ENCODE peak calls at places on chromosomes 4 and X, in six cellular contexts. One of them, this sample, is unnamed.

GRCh38 chrX:53265771-53266170 is 15.6 kb downstream of the IQSEC2 start:
- DNase-seq in GM12878: no peak
- DNase-seq in A549: no peak
- DNase-seq in HCT116: no peak
- DNase-seq in SK-N-SH: no peak
- DNase-seq in K562: no peak
- DNase-seq in this sample: no peak

GRCh38 chr4:133390198-133390855 is 241.2 kb downstream of the PCDH10 start:
- DNase-seq in SK-N-SH: no peak
- DNase-seq in A549: no peak
- DNase-seq in K562: no peak
- DNase-seq in HCT116: no peak
- DNase-seq in GM12878: no peak
- DNase-seq in this sample: no peak

GRCh38 chr4:88672987-88673386 is 24.6 kb downstream of the NAP1L5 start:
- DNase-seq in SK-N-SH: peak
- DNase-seq in A549: peak
- DNase-seq in GM12878: no peak
- DNase-seq in HCT116: no peak
- DNase-seq in K562: peak
- DNase-seq in this sample: no peak

GRCh38 chr4:89829470-89830138 is 7.4 kb downstream of the SNCA start:
- DNase-seq in HCT116: no peak
- DNase-seq in GM12878: peak
- DNase-seq in K562: no peak
- DNase-seq in SK-N-SH: no peak
- DNase-seq in A549: no peak
- DNase-seq in this sample: no peak

GRCh38 chr4:169523796-169524195 is 88.6 kb downstream of the NEK1 start:
- DNase-seq in GM12878: no peak
- DNase-seq in A549: no peak
- DNase-seq in SK-N-SH: no peak
- DNase-seq in K562: no peak
- DNase-seq in HCT116: no peak
- DNase-seq in this sample: no peak

GRCh38 chrX:55342533-55343501 is 78.1 kb upstream of the PAGE3 start:
- DNase-seq in K562: peak
- DNase-seq in A549: peak
- DNase-seq in SK-N-SH: peak
- DNase-seq in HCT116: no peak
- DNase-seq in GM12878: peak
- DNase-seq in this sample: peak

GRCh38 chr4:121072080-121072835 is at the start of gene NDNF:
- DNase-seq in HCT116: no peak
- DNase-seq in GM12878: no peak
- DNase-seq in SK-N-SH: peak
- DNase-seq in A549: no peak
- DNase-seq in K562: no peak
- DNase-seq in this sample: no peak

GRCh38 chrX:68440940-68441339 is 7.6 kb upstream of the OPHN1 start:
- DNase-seq in SK-N-SH: peak
- DNase-seq in A549: peak
- DNase-seq in HCT116: no peak
- DNase-seq in K562: peak
- DNase-seq in GM12878: no peak
- DNase-seq in this sample: no peak

GRCh38 chr4:55903577-55903976 is 45.2 kb upstream of the CEP135 start:
- DNase-seq in K562: no peak
- DNase-seq in GM12878: no peak
- DNase-seq in HCT116: no peak
- DNase-seq in A549: no peak
- DNase-seq in SK-N-SH: peak
- DNase-seq in this sample: no peak

GRCh38 chr4:41196633-41197332 is 17.6 kb downstream of the APBB2 start:
- DNase-seq in GM12878: no peak
- DNase-seq in K562: no peak
- DNase-seq in HCT116: no peak
- DNase-seq in A549: no peak
- DNase-seq in SK-N-SH: no peak
- DNase-seq in this sample: no peak

GRCh38 chrX:5857232-5857631 is 371.4 kb downstream of the NLGN4X start:
- DNase-seq in A549: no peak
- DNase-seq in K562: no peak
- DNase-seq in HCT116: no peak
- DNase-seq in SK-N-SH: no peak
- DNase-seq in GM12878: no peak
- DNase-seq in this sample: no peak

GRCh38 chr4:117467404-117467803 is 382.0 kb upstream of the TRAM1L1 start:
- DNase-seq in A549: no peak
- DNase-seq in HCT116: no peak
- DNase-seq in SK-N-SH: no peak
- DNase-seq in GM12878: no peak
- DNase-seq in K562: no peak
- DNase-seq in this sample: no peak

GRCh38 chrX:122187065-122187464 is 997.0 kb upstream of the GRIA3 start:
- DNase-seq in SK-N-SH: no peak
- DNase-seq in K562: no peak
- DNase-seq in HCT116: no peak
- DNase-seq in GM12878: no peak
- DNase-seq in A549: no peak
- DNase-seq in this sample: no peak

GRCh38 chrX:40007136-40007535 is 90.6 kb downstream of the BCOR start:
- DNase-seq in HCT116: no peak
- DNase-seq in GM12878: no peak
- DNase-seq in K562: no peak
- DNase-seq in SK-N-SH: no peak
- DNase-seq in A549: no peak
- DNase-seq in this sample: no peak

GRCh38 chrX:119870626-119871131 is 854 bp downstream of the RNF113A start:
- DNase-seq in K562: peak
- DNase-seq in A549: no peak
- DNase-seq in SK-N-SH: peak
- DNase-seq in GM12878: no peak
- DNase-seq in HCT116: no peak
- DNase-seq in this sample: no peak

GRCh38 chrX:31555506-31555905 is 483.7 kb upstream of the FTHL17 start:
- DNase-seq in HCT116: no peak
- DNase-seq in K562: peak
- DNase-seq in GM12878: no peak
- DNase-seq in SK-N-SH: no peak
- DNase-seq in A549: no peak
- DNase-seq in this sample: no peak

GRCh38 chr4:121791481-121791880 is 9.6 kb upstream of the EXOSC9 start:
- DNase-seq in HCT116: no peak
- DNase-seq in K562: no peak
- DNase-seq in SK-N-SH: no peak
- DNase-seq in GM12878: no peak
- DNase-seq in A549: no peak
- DNase-seq in this sample: no peak

GRCh38 chrX:19792412-19792811 is 95.0 kb downstream of the SH3KBP1 start:
- DNase-seq in GM12878: no peak
- DNase-seq in A549: no peak
- DNase-seq in SK-N-SH: no peak
- DNase-seq in K562: no peak
- DNase-seq in HCT116: no peak
- DNase-seq in this sample: no peak

GRCh38 chr4:180695851-180696250 is 1547.4 kb upstream of the TENM3 start:
- DNase-seq in K562: no peak
- DNase-seq in SK-N-SH: no peak
- DNase-seq in A549: no peak
- DNase-seq in GM12878: no peak
- DNase-seq in HCT116: no peak
- DNase-seq in this sample: no peak

GRCh38 chr4:140042634-140043033 is 111.3 kb downstream of the MAML3 start:
- DNase-seq in HCT116: no peak
- DNase-seq in SK-N-SH: no peak
- DNase-seq in K562: no peak
- DNase-seq in A549: no peak
- DNase-seq in GM12878: no peak
- DNase-seq in this sample: no peak

GRCh38 chrX:153441296-153441695 is 4.6 kb downstream of the TREX2 start:
- DNase-seq in K562: no peak
- DNase-seq in A549: no peak
- DNase-seq in SK-N-SH: no peak
- DNase-seq in GM12878: no peak
- DNase-seq in HCT116: no peak
- DNase-seq in this sample: no peak

GRCh38 chr4:8427761-8428287 is 12.7 kb downstream of the ACOX3 start:
- DNase-seq in HCT116: no peak
- DNase-seq in SK-N-SH: peak
- DNase-seq in GM12878: no peak
- DNase-seq in A549: no peak
- DNase-seq in K562: peak
- DNase-seq in this sample: no peak

GRCh38 chrX:15755091-15755490 is 17.0 kb downstream of the CA5B start:
- DNase-seq in K562: no peak
- DNase-seq in A549: no peak
- DNase-seq in HCT116: no peak
- DNase-seq in GM12878: no peak
- DNase-seq in SK-N-SH: peak
- DNase-seq in this sample: no peak

GRCh38 chrX:8916697-8917096 is 115.5 kb upstream of the FAM9A start:
- DNase-seq in K562: no peak
- DNase-seq in A549: no peak
- DNase-seq in GM12878: no peak
- DNase-seq in SK-N-SH: no peak
- DNase-seq in HCT116: no peak
- DNase-seq in this sample: no peak

GRCh38 chrX:68995780-68996551 is 167.1 kb downstream of the EFNB1 start:
- DNase-seq in GM12878: no peak
- DNase-seq in A549: no peak
- DNase-seq in HCT116: no peak
- DNase-seq in K562: no peak
- DNase-seq in SK-N-SH: no peak
- DNase-seq in this sample: no peak

GRCh38 chr4:170805352-170805751 is 715.6 kb upstream of the AADAT start:
- DNase-seq in A549: peak
- DNase-seq in SK-N-SH: no peak
- DNase-seq in GM12878: no peak
- DNase-seq in K562: no peak
- DNase-seq in HCT116: no peak
- DNase-seq in this sample: no peak

GRCh38 chr4:109735566-109736454 is 5.9 kb upstream of the PLA2G12A start:
- DNase-seq in GM12878: no peak
- DNase-seq in A549: no peak
- DNase-seq in K562: peak
- DNase-seq in SK-N-SH: no peak
- DNase-seq in HCT116: no peak
- DNase-seq in this sample: no peak

GRCh38 chr4:99457676-99458075 is 22.5 kb upstream of the ADH7 start:
- DNase-seq in A549: no peak
- DNase-seq in GM12878: no peak
- DNase-seq in HCT116: no peak
- DNase-seq in K562: no peak
- DNase-seq in SK-N-SH: no peak
- DNase-seq in this sample: no peak

GRCh38 chr4:39043058-39043696 is 11.0 kb upstream of the TMEM156 start:
- DNase-seq in GM12878: no peak
- DNase-seq in SK-N-SH: no peak
- DNase-seq in K562: no peak
- DNase-seq in HCT116: no peak
- DNase-seq in A549: peak
- DNase-seq in this sample: no peak
- H3K27ac ChIP-seq in GM12878: peak
- H3K27ac ChIP-seq in SK-N-SH: peak
- H3K27ac ChIP-seq in K562: no peak
- H3K27ac ChIP-seq in HCT116: no peak
- H3K27ac ChIP-seq in A549: peak
- H3K27ac ChIP-seq in this sample: peak

DNA sequence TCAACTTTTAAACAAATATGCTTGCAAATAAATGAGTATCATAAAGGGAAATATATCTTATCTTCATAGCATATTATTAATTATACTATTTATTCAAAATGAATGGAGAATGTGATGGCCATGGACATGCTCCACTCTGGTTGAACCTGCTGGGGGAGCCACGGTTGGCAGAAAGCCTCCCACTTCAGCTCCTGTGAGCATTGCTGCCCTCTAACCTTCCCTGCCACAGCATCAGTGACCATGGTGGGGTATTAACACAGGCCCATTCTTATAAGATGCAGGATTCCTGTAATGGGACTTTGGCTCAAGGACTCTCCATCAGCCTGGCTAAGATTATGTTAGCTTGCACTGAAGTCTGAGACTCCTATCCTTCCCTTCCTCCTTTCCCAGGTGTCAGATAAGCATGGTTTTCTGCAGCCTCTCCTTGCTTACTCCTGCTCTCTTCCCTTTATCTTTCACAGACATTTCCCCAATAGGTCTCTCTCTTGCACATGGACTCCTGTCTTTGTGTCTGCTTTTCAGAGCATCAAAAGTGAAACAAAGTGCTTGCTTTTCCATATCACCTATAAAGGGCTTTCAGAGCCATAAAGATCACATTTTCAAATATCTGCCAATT is 4.9 kb upstream of the ABRAXAS1 start:
- DNase-seq in SK-N-SH: no peak
- DNase-seq in K562: peak
- DNase-seq in A549: no peak
- DNase-seq in HCT116: no peak
- DNase-seq in GM12878: no peak
- DNase-seq in this sample: no peak
- TF ChIP-seq REST in SK-N-SH: no peak
- TF ChIP-seq REST in K562: no peak
- TF ChIP-seq REST in A549: no peak
- TF ChIP-seq REST in HCT116: no peak
- TF ChIP-seq REST in GM12878: no peak
- TF ChIP-seq REST in this sample: no peak

GRCh38 chrX:111568356-111568755 is 56.9 kb downstream of the SERTM2 start:
- DNase-seq in GM12878: no peak
- DNase-seq in A549: peak
- DNase-seq in HCT116: peak
- DNase-seq in SK-N-SH: peak
- DNase-seq in K562: peak
- DNase-seq in this sample: no peak
- TF ChIP-seq CTCF in GM12878: peak
- TF ChIP-seq CTCF in A549: no peak
- TF ChIP-seq CTCF in HCT116: peak
- TF ChIP-seq CTCF in SK-N-SH: peak
- TF ChIP-seq CTCF in K562: peak
- TF ChIP-seq CTCF in this sample: peak

GRCh38 chr4:183984561-183984960 is 79.5 kb downstream of the STOX2 start:
- DNase-seq in GM12878: no peak
- DNase-seq in A549: no peak
- DNase-seq in SK-N-SH: no peak
- DNase-seq in K562: no peak
- DNase-seq in HCT116: no peak
- DNase-seq in this sample: no peak

GRCh38 chr4:183987987-183988392 is 82.9 kb downstream of the STOX2 start:
- DNase-seq in HCT116: peak
- DNase-seq in GM12878: no peak
- DNase-seq in A549: peak
- DNase-seq in K562: peak
- DNase-seq in SK-N-SH: peak
- DNase-seq in this sample: peak

GRCh38 chr4:183987529-183987946 is 82.4 kb downstream of the STOX2 start:
- DNase-seq in SK-N-SH: peak
- DNase-seq in GM12878: no peak
- DNase-seq in HCT116: peak
- DNase-seq in A549: peak
- DNase-seq in K562: peak
- DNase-seq in this sample: no peak

GRCh38 chr4:183988874-183989273 is 83.8 kb downstream of the STOX2 start:
- DNase-seq in A549: peak
- DNase-seq in K562: no peak
- DNase-seq in HCT116: no peak
- DNase-seq in GM12878: no peak
- DNase-seq in SK-N-SH: no peak
- DNase-seq in this sample: no peak

GRCh38 chr4:183986645-183987528 is 81.8 kb downstream of the STOX2 start:
- DNase-seq in SK-N-SH: no peak
- DNase-seq in GM12878: no peak
- DNase-seq in K562: no peak
- DNase-seq in A549: no peak
- DNase-seq in HCT116: no peak
- DNase-seq in this sample: no peak
- H3K27ac ChIP-seq in SK-N-SH: peak
- H3K27ac ChIP-seq in GM12878: no peak
- H3K27ac ChIP-seq in K562: no peak
- H3K27ac ChIP-seq in A549: peak
- H3K27ac ChIP-seq in HCT116: peak
- H3K27ac ChIP-seq in this sample: peak

This sample was measured in Panc1.